ENCODE peak calls at places on chromosomes 3 and 15, in five cellular contexts. One of them, this sample, is unnamed.

GRCh38 chr15:62770752-62771151 is 271.8 kb upstream of the TPM1 start:
- DNase-seq in H1: no peak
- DNase-seq in mucosa of descending colon: no peak
- DNase-seq in fibroblast of mammary gland: peak; percentile 88
- DNase-seq in GM12865: no peak
- DNase-seq in this sample: peak; percentile 65

GRCh38 chr3:46993986-46994385 is 14.5 kb downstream of the NBEAL2 start:
- DNase-seq in H1: no peak
- DNase-seq in mucosa of descending colon: no peak
- DNase-seq in fibroblast of mammary gland: no peak
- DNase-seq in GM12865: no peak
- DNase-seq in this sample: no peak

GRCh38 chr15:48416301-48416700 is 85.1 kb downstream of the DUT start:
- DNase-seq in H1: no peak
- DNase-seq in mucosa of descending colon: no peak
- DNase-seq in fibroblast of mammary gland: no peak
- DNase-seq in GM12865: peak; percentile 36
- DNase-seq in this sample: no peak

GRCh38 chr3:19931180-19931692 is 2.8 kb downstream of the EFHB start:
- DNase-seq in H1: no peak
- DNase-seq in mucosa of descending colon: no peak
- DNase-seq in fibroblast of mammary gland: no peak
- DNase-seq in GM12865: peak; percentile 79
- DNase-seq in this sample: no peak

GRCh38 chr3:176431986-176432385 is 765.3 kb downstream of the TBL1XR1 start:
- DNase-seq in H1: no peak
- DNase-seq in mucosa of descending colon: no peak
- DNase-seq in fibroblast of mammary gland: peak; percentile 81
- DNase-seq in GM12865: no peak
- DNase-seq in this sample: no peak

GRCh38 chr3:126553284-126553811 is 5.4 kb downstream of the C3orf22 start:
- DNase-seq in H1: no peak
- DNase-seq in mucosa of descending colon: no peak
- DNase-seq in fibroblast of mammary gland: no peak
- DNase-seq in GM12865: no peak
- DNase-seq in this sample: no peak

GRCh38 chr15:52786436-52787122 is 3.6 kb downstream of the ONECUT1 start:
- DNase-seq in H1: peak; percentile 71
- DNase-seq in mucosa of descending colon: no peak
- DNase-seq in fibroblast of mammary gland: no peak
- DNase-seq in GM12865: no peak
- DNase-seq in this sample: no peak

GRCh38 chr3:25662921-25663320 is 1.8 kb downstream of the TOP2B start:
- DNase-seq in H1: no peak
- DNase-seq in mucosa of descending colon: no peak
- DNase-seq in fibroblast of mammary gland: no peak
- DNase-seq in GM12865: peak; percentile 16
- DNase-seq in this sample: peak; percentile 19

GRCh38 chr15:67030036-67030762 is 35.2 kb upstream of the SMAD3 start:
- DNase-seq in H1: peak; percentile 85
- DNase-seq in mucosa of descending colon: no peak
- DNase-seq in fibroblast of mammary gland: no peak
- DNase-seq in GM12865: no peak
- DNase-seq in this sample: no peak

GRCh38 chr3:56086355-56086754 is 381.9 kb downstream of the ERC2 start:
- DNase-seq in H1: no peak
- DNase-seq in mucosa of descending colon: no peak
- DNase-seq in fibroblast of mammary gland: peak; percentile 34
- DNase-seq in GM12865: no peak
- DNase-seq in this sample: peak; percentile 14

GRCh38 chr3:109679672-109680071 is 342.3 kb upstream of the DPPA4 start:
- DNase-seq in H1: no peak
- DNase-seq in mucosa of descending colon: no peak
- DNase-seq in fibroblast of mammary gland: no peak
- DNase-seq in GM12865: no peak
- DNase-seq in this sample: no peak

GRCh38 chr3:173945081-173945652 is 547.6 kb downstream of the NLGN1 start:
- DNase-seq in H1: no peak
- DNase-seq in mucosa of descending colon: no peak
- DNase-seq in fibroblast of mammary gland: no peak
- DNase-seq in GM12865: no peak
- DNase-seq in this sample: no peak

GRCh38 chr3:173943264-173943663 is 545.7 kb downstream of the NLGN1 start:
- DNase-seq in H1: no peak
- DNase-seq in mucosa of descending colon: no peak
- DNase-seq in fibroblast of mammary gland: no peak
- DNase-seq in GM12865: no peak
- DNase-seq in this sample: no peak

GRCh38 chr3:173945801-173946200 is 548.3 kb downstream of the NLGN1 start:
- DNase-seq in H1: no peak
- DNase-seq in mucosa of descending colon: no peak
- DNase-seq in fibroblast of mammary gland: no peak
- DNase-seq in GM12865: no peak
- DNase-seq in this sample: no peak
- H3K4me3 ChIP-seq in H1: no peak overlapping the region
- H3K4me3 ChIP-seq in mucosa of descending colon: no peak overlapping the region
- H3K4me3 ChIP-seq in fibroblast of mammary gland: no peak overlapping the region
- H3K4me3 ChIP-seq in GM12865: no peak overlapping the region
- H3K4me3 ChIP-seq in this sample: no peak overlapping the region

DNA sequence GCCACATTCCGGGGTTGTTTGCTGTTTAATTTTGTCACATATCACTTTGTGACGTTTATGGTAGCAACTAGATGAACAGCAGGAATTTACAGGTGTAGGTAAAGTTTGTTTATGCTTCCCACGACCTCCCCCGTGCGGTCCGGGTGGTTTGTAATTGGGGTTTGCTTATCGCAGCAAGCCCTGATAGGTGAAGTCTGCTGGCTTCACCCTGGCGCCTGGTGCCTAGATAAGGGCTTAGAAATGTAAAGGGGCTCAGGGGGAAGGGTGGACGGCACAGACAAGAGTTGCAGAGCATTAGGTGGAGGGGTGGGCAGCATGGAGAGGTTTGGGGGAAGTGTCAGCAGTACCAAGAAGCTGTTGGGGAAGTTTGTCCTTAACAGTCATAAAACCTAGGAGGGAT is 108.1 kb upstream of the RNF7 start:
- DNase-seq in H1: no peak
- DNase-seq in mucosa of descending colon: no peak
- DNase-seq in fibroblast of mammary gland: no peak
- DNase-seq in GM12865: no peak
- DNase-seq in this sample: no peak
- TF ChIP-seq CTCF in H1: no peak
- TF ChIP-seq CTCF in mucosa of descending colon: no peak
- TF ChIP-seq CTCF in fibroblast of mammary gland: no peak
- TF ChIP-seq CTCF in GM12865: no peak
- TF ChIP-seq CTCF in this sample: no peak

DNA sequence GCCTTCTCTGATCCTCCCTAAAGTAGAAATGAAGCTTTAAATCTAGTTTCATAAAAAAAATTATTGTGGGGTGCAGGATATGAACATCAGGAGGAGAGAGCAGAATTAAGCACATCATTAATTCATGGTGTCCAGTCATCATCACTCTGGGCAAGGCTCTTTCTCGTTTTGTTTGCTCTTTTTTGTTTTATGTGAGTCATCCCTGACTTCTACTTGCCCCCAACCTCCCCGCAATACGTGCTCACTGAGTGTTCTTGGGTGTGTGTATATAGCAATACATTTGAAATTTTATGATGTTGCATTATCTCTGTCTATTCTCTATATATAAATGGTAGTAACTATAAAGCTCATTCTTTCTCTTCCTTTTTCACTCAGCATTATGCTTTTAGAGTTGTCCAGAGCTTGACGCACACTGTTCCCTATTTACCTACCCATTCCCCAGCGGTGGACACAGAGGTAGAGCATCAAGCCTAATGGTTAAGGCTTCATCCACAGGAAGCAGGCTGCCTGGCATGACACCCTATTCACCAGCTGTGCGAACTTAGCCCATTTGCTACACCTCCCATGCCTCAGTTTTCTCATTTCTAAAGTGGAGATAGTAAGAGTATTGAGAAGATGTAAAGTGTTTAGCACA is 72.3 kb downstream of the CD200R1L start:
- DNase-seq in H1: no peak
- DNase-seq in mucosa of descending colon: no peak
- DNase-seq in fibroblast of mammary gland: peak; percentile 91
- DNase-seq in GM12865: no peak
- DNase-seq in this sample: peak; percentile 66
- H3K4me3 ChIP-seq in H1: no peak overlapping the region
- H3K4me3 ChIP-seq in mucosa of descending colon: no peak overlapping the region
- H3K4me3 ChIP-seq in fibroblast of mammary gland: no peak overlapping the region
- H3K4me3 ChIP-seq in GM12865: no peak overlapping the region
- H3K4me3 ChIP-seq in this sample: no peak overlapping the region

GRCh38 chr15:68224546-68225250 is 4.8 kb downstream of the CLN6 start:
- DNase-seq in H1: peak; percentile 29
- DNase-seq in mucosa of descending colon: no peak
- DNase-seq in fibroblast of mammary gland: no peak
- DNase-seq in GM12865: peak; percentile 83
- DNase-seq in this sample: no peak

GRCh38 chr15:68220967-68221366 is 8.6 kb downstream of the CLN6 start:
- DNase-seq in H1: no peak
- DNase-seq in mucosa of descending colon: no peak
- DNase-seq in fibroblast of mammary gland: no peak
- DNase-seq in GM12865: no peak
- DNase-seq in this sample: no peak

GRCh38 chr15:68223171-68223570 is 6.4 kb downstream of the CLN6 start:
- DNase-seq in H1: peak; percentile 29
- DNase-seq in mucosa of descending colon: no peak
- DNase-seq in fibroblast of mammary gland: no peak
- DNase-seq in GM12865: no peak
- DNase-seq in this sample: no peak

GRCh38 chr15:68220489-68220888 is 9.0 kb downstream of the CLN6 start:
- DNase-seq in H1: no peak
- DNase-seq in mucosa of descending colon: no peak
- DNase-seq in fibroblast of mammary gland: no peak
- DNase-seq in GM12865: no peak
- DNase-seq in this sample: no peak

GRCh38 chr15:68224108-68224507 is 5.4 kb downstream of the CLN6 start:
- DNase-seq in H1: no peak
- DNase-seq in mucosa of descending colon: no peak
- DNase-seq in fibroblast of mammary gland: no peak
- DNase-seq in GM12865: no peak
- DNase-seq in this sample: no peak
- TF ChIP-seq CTCF in H1: no peak
- TF ChIP-seq CTCF in mucosa of descending colon: no peak
- TF ChIP-seq CTCF in fibroblast of mammary gland: no peak
- TF ChIP-seq CTCF in GM12865: no peak
- TF ChIP-seq CTCF in this sample: no peak

DNA sequence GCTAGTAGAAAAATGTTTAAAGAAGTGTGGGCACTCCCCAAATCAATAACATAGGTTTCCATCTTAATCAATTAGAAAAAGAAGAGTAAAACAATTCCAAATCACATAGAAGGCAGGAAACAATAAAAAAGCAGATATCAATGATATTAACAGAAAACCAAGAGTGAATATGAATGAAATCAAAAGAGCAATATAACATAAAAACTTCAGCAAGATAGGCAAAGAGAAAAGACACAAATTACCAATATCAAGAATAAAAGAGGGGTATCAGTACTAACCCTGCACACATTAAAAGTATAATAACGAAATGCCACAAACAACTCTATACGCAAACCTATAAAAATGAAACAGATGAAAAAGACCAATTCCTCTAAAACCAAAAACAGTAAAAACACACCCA is 19.6 kb downstream of the DMXL2 start:
- DNase-seq in H1: no peak
- DNase-seq in mucosa of descending colon: no peak
- DNase-seq in fibroblast of mammary gland: no peak
- DNase-seq in GM12865: no peak
- DNase-seq in this sample: no peak
- H3K4me3 ChIP-seq in H1: no peak overlapping the region
- H3K4me3 ChIP-seq in mucosa of descending colon: no peak overlapping the region
- H3K4me3 ChIP-seq in fibroblast of mammary gland: no peak overlapping the region
- H3K4me3 ChIP-seq in GM12865: no peak overlapping the region
- H3K4me3 ChIP-seq in this sample: no peak overlapping the region

DNA sequence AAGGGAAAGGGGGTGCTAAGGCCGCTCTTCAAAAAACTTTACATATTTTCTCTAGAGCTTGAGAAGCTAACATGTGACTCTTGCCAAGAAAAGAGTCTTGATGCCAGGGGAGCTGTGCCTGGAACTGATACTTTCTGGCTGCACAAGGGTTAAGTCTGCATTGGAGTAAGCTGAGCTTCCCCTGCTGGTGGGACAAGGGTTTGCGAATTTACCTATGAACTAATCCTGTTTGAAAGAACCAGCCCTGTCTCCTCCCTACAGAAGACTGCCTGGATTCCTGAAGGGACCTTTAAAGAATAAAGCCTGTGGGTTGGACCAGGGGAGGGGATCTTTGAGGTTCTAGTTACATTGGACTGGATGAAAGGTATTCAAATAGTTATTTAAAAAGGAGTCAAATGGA is 58.3 kb upstream of the EPHA3 start:
- DNase-seq in H1: peak; percentile 57
- DNase-seq in mucosa of descending colon: no peak
- DNase-seq in fibroblast of mammary gland: no peak
- DNase-seq in GM12865: peak; percentile 1
- DNase-seq in this sample: peak; percentile 4
- TF ChIP-seq CTCF in H1: peak; percentile 82
- TF ChIP-seq CTCF in mucosa of descending colon: no peak
- TF ChIP-seq CTCF in fibroblast of mammary gland: no peak
- TF ChIP-seq CTCF in GM12865: no peak
- TF ChIP-seq CTCF in this sample: peak; percentile 40

DNA sequence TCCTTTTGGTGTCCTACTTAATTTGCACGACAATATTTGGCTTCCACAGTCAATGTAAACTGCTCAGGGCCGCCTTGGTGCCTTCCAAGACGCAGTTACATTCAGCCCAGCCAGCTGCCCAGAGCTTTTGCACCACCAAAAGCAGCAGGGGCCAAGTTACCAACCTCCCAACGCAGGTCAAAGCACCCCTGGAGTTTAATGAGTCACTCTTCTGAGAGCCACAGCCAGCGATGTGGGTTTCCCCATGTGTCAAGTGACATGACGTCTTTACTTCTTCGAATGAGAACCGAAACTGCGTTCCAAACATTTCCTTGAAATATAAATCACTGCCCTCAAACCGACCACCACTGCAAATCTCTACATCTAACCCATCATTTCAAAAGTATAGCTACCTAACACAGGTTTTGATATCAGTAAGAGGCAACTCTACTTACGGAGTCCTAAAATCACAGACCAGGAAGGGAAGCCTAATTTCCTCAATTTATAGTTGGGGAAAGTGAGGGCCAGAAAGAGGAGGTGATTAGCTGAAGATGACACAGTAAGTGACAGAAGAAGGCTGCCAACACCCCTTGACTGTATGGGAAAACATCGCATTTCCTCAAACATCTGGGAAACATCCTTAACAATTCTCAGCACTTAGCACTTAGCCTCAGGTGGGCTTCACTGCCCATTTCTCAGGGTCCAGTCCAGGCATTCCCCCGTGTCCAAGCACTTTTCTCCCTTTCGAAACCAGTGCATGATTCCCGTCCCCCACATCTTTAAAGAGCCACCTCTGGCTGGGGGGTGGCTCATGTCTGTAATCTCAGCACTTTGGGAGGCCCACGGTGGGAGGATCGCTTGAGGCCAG is 24.5 kb downstream of the MB21D2 start:
- DNase-seq in H1: no peak
- DNase-seq in mucosa of descending colon: no peak
- DNase-seq in fibroblast of mammary gland: peak; percentile 91
- DNase-seq in GM12865: peak; percentile 98
- DNase-seq in this sample: peak; percentile 93
- H3K4me3 ChIP-seq in H1: no peak overlapping the region
- H3K4me3 ChIP-seq in mucosa of descending colon: no peak overlapping the region
- H3K4me3 ChIP-seq in fibroblast of mammary gland: no peak overlapping the region
- H3K4me3 ChIP-seq in GM12865: peak overlapping the region; percentile 33
- H3K4me3 ChIP-seq in this sample: peak overlapping the region; percentile 19

GRCh38 chr3:50095352-50095998 is 6.8 kb downstream of the RBM5 start:
- DNase-seq in H1: no peak
- DNase-seq in mucosa of descending colon: no peak
- DNase-seq in fibroblast of mammary gland: peak; percentile 58
- DNase-seq in GM12865: no peak
- DNase-seq in this sample: no peak
- TF ChIP-seq CTCF in H1: no peak
- TF ChIP-seq CTCF in mucosa of descending colon: no peak
- TF ChIP-seq CTCF in fibroblast of mammary gland: no peak
- TF ChIP-seq CTCF in GM12865: no peak
- TF ChIP-seq CTCF in this sample: no peak